ENCODE peak calls at places on chromosomes 7 and 10, in six cellular contexts. G, S, D, J, B and F are unnamed samples.

GRCh38 chr7:219581-220150 is 27.3 kb downstream of the FAM20C start:
- DNase-seq in G (no peak), S (no peak), D (peak; percentile 86), J (no peak), B (peak; percentile 85), F (peak; percentile 86)

GRCh38 chr7:127245582-127245981 is 7.2 kb downstream of the GRM8 start:
- DNase-seq in G (no peak), S (no peak), D (no peak), J (no peak), B (no peak), F (no peak)

GRCh38 chr10:22573820-22574569 is 140.4 kb downstream of the PIP4K2A start:
- DNase-seq in G (peak; percentile 3), S (peak; percentile 25), D (no peak), J (peak; percentile 59), B (no peak), F (no peak)

GRCh38 chr7:15130666-15131541 is 228.4 kb upstream of the DGKB start:
- DNase-seq in G (no peak), S (no peak), D (no peak), J (no peak), B (no peak), F (no peak)

GRCh38 chr10:112335866-112336265 is 38.0 kb upstream of the ACSL5 start:
- DNase-seq in G (no peak), S (no peak), D (no peak), J (no peak), B (no peak), F (no peak)

GRCh38 chr10:52261362-52261761 is 52.7 kb upstream of the DKK1 start:
- DNase-seq in G (no peak), S (no peak), D (no peak), J (no peak), B (no peak), F (no peak)

GRCh38 chr7:85023066-85023687 is 163.7 kb downstream of the SEMA3D start:
- DNase-seq in G (no peak), S (peak; percentile 27), D (no peak), J (peak; percentile 53), B (no peak), F (no peak)

GRCh38 chr10:103799341-103799740 is 56.0 kb downstream of the SH3PXD2A start:
- DNase-seq in G (no peak), S (no peak), D (peak; percentile 27), J (no peak), B (no peak), F (no peak)

GRCh38 chr10:132146941-132147915 is 39.5 kb upstream of the DPYSL4 start:
- DNase-seq in G (no peak), S (no peak), D (peak; percentile 44), J (no peak), B (peak; percentile 29), F (peak; percentile 36)

GRCh38 chr7:132877578-132877977 is 204.3 kb downstream of the CHCHD3 start:
- DNase-seq in G (no peak), S (no peak), D (no peak), J (no peak), B (no peak), F (no peak)

GRCh38 chr10:74937446-74937935 is 111.1 kb downstream of the KAT6B start:
- DNase-seq in G (no peak), S (no peak), D (no peak), J (no peak), B (no peak), F (no peak)

GRCh38 chr10:26839966-26840627 is 20.7 kb downstream of the ABI1 start:
- DNase-seq in G (no peak), S (no peak), D (no peak), J (no peak), B (no peak), F (no peak)

GRCh38 chr7:108308276-108308675 is 148.0 kb downstream of the NRCAM start:
- DNase-seq in G (no peak), S (no peak), D (no peak), J (no peak), B (no peak), F (no peak)

GRCh38 chr7:43904533-43905208 is 1.7 kb downstream of the URGCP start:
- DNase-seq in G (no peak), S (no peak), D (no peak), J (no peak), B (no peak), F (no peak)

GRCh38 chr7:6643915-6644625 is 7.0 kb downstream of the ZNF316 start:
- DNase-seq in G (no peak), S (no peak), D (no peak), J (no peak), B (no peak), F (no peak)

GRCh38 chr10:113151178-113151577 is 201.1 kb downstream of the TCF7L2 start:
- DNase-seq in G (no peak), S (no peak), D (no peak), J (no peak), B (no peak), F (no peak)

GRCh38 chr10:6119962-6120361 is 31.1 kb downstream of the RBM17 start:
- DNase-seq in G (no peak), S (no peak), D (no peak), J (no peak), B (no peak), F (peak; percentile 60)

GRCh38 chr7:78151229-78151628 is 352.7 kb downstream of the PHTF2 start:
- DNase-seq in G (no peak), S (no peak), D (no peak), J (no peak), B (no peak), F (no peak)

GRCh38 chr7:128988372-128988771 is 50.6 kb downstream of the IRF5 start:
- DNase-seq in G (no peak), S (no peak), D (no peak), J (no peak), B (no peak), F (no peak)

GRCh38 chr10:35409094-35409582 is 72.8 kb downstream of the CCNY start:
- DNase-seq in G (no peak), S (no peak), D (no peak), J (no peak), B (peak; percentile 38), F (peak; percentile 80)

GRCh38 chr7:12884033-12884432 is 196.6 kb downstream of the ARL4A start:
- DNase-seq in G (no peak), S (no peak), D (no peak), J (no peak), B (no peak), F (no peak)

GRCh38 chr7:140033779-140034363 is 28.9 kb downstream of the PARP12 start:
- DNase-seq in G (no peak), S (no peak), D (no peak), J (no peak), B (no peak), F (no peak)

GRCh38 chr10:33813871-33814270 is 479.4 kb upstream of the NRP1 start:
- DNase-seq in G (no peak), S (no peak), D (no peak), J (no peak), B (no peak), F (no peak)

GRCh38 chr7:27082171-27082570 is 13.6 kb downstream of the HOXA1 start:
- DNase-seq in G (no peak), S (no peak), D (no peak), J (no peak), B (no peak), F (no peak)

GRCh38 chr7:1852781-1853618 is 182.9 kb downstream of the ELFN1 start:
- DNase-seq in G (no peak), S (no peak), D (peak; percentile 57), J (peak; percentile 45), B (peak; percentile 40), F (peak; percentile 51)

GRCh38 chr10:114301177-114301576 is 62.1 kb downstream of the VWA2 start:
- DNase-seq in G (no peak), S (no peak), D (peak; percentile 40), J (no peak), B (no peak), F (peak; percentile 38)

GRCh38 chr7:40833541-40834234 is 698.9 kb downstream of the SUGCT start:
- DNase-seq in G (no peak), S (no peak), D (no peak), J (no peak), B (no peak), F (no peak)

GRCh38 chr10:47384148-47384921 is at the start of gene ZNF488:
- DNase-seq in G (peak; percentile 43), S (peak; percentile 68), D (peak; percentile 91), J (peak; percentile 95), B (peak; percentile 94), F (peak; percentile 90)

GRCh38 chr7:36086571-36086970 is 66.5 kb upstream of the EEPD1 start:
- DNase-seq in G (no peak), S (no peak), D (no peak), J (no peak), B (no peak), F (no peak)

GRCh38 chr10:62577666-62578291 is 203.6 kb downstream of the ZNF365 start:
- DNase-seq in G (no peak), S (no peak), D (no peak), J (no peak), B (no peak), F (no peak)

DNA sequence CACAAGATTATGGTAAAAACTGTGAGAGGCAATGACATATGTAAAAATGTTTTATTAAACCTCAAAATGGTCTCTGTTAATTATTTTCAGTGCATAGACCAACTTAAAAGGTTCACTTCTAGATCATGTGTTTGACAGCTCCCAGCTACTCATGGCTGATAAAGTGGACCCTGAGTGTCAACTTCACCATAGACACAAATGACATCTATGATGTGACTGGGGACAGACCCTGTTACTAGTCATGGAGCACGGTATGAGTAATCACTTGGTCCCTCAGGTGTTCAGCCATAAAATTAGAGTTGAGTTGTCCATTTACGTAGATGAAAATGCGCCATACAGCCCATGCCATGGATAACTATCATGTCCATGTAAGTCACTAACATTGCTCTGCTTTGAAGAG is 199.8 kb downstream of the ZNF365 start:
- DNase-seq in G (no peak), S (no peak), D (no peak), J (no peak), B (no peak), F (no peak)
- H3K27me3 ChIP-seq in G (no peaks in the 10 kb centered on the region), S (no peaks in the 10 kb centered on the region), D (no peaks in the 10 kb centered on the region), J (no peaks in the 10 kb centered on the region), B (no peaks in the 10 kb centered on the region), F (no peaks in the 10 kb centered on the region)

DNA sequence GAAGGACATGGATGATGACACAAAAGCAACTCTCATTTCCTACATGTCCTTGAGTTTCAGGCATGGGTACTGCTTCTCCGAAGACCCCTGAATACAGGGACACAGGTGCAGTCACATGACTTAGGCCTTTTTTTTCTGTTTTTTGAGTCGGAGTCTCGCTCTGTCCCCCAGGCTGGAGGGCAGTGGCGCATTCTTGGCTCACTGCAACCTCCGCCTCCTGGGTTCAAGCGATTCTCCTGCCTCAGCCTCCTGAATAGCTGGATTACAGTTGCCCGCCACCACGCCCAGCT is 26.8 kb downstream of the IFT22 start:
- DNase-seq in G (no peak), S (no peak), D (no peak), J (no peak), B (no peak), F (no peak)
- H3K27me3 ChIP-seq in G (peaks cover 15% of the 10 kb centered on the region), S (peaks cover 10% of the 10 kb centered on the region), D (no peaks in the 10 kb centered on the region), J (peaks cover 11% of the 10 kb centered on the region), B (no peaks in the 10 kb centered on the region), F (peaks cover 62% of the 10 kb centered on the region)

GRCh38 chr7:8440670-8441069 is 7.3 kb downstream of the NXPH1 start:
- DNase-seq in G (no peak), S (no peak), D (no peak), J (peak; percentile 41), B (no peak), F (no peak)
- H3K27me3 ChIP-seq in G (peaks cover 51% of the 10 kb centered on the region), S (peaks cover 46% of the 10 kb centered on the region), D (peaks cover 5% of the 10 kb centered on the region), J (peaks cover 100% of the 10 kb centered on the region), B (peaks cover 2% of the 10 kb centered on the region), F (peaks cover 91% of the 10 kb centered on the region)

DNA sequence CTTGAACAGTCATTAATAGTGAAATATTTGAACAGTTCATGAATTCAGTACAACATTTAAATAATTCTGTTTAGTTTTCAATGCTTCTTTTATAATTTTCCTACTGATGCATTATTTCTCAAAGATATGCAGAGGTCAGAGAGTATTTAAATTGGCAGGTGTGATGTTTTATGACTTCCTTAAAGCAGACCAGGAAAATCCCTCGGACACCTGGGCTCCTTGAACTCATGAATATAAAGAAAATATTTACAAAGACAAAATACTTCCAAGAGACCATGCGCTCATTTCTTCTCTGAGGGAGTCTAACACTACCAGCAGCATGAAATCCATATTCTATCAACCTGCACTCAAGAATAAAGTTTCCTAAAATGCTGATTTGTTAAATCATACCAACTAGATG is 127.6 kb downstream of the IPMK start:
- DNase-seq in G (no peak), S (no peak), D (no peak), J (no peak), B (no peak), F (no peak)
- H3K27me3 ChIP-seq in G (no peaks in the 10 kb centered on the region), S (no peaks in the 10 kb centered on the region), D (no peaks in the 10 kb centered on the region), J (no peaks in the 10 kb centered on the region), B (no peaks in the 10 kb centered on the region), F (no peaks in the 10 kb centered on the region)